ENCODE peak calls at places on chromosomes 3 and 15, in seven cellular contexts. One of them, this sample, is unnamed.
A peak's percentile ranks its signal among the peaks of the same experiment; 100 is the strongest.

GRCh38 chr15:72365844-72366243 is 10.0 kb downstream of the HEXA start:
- DNase-seq in Peyer's patch: no peak
- DNase-seq in immature natural killer cell: peak; percentile 56
- DNase-seq in lower lobe of right lung: no peak
- DNase-seq in Jurkat, Clone E6-1: peak; percentile 99
- DNase-seq in pulmonary artery endothelial cell: no peak
- DNase-seq in NAMALWA: peak; percentile 14
- DNase-seq in this sample: no peak

GRCh38 chr15:48717458-48717857 is 71.9 kb upstream of the FBN1 start:
- DNase-seq in Peyer's patch: no peak
- DNase-seq in immature natural killer cell: no peak
- DNase-seq in lower lobe of right lung: no peak
- DNase-seq in Jurkat, Clone E6-1: no peak
- DNase-seq in pulmonary artery endothelial cell: no peak
- DNase-seq in NAMALWA: no peak
- DNase-seq in this sample: no peak

GRCh38 chr15:92077353-92078080 is 224.0 kb downstream of the SLCO3A1 start:
- DNase-seq in Peyer's patch: peak; percentile 65
- DNase-seq in immature natural killer cell: peak; percentile 40
- DNase-seq in lower lobe of right lung: peak; percentile 70
- DNase-seq in Jurkat, Clone E6-1: peak; percentile 50
- DNase-seq in pulmonary artery endothelial cell: no peak
- DNase-seq in NAMALWA: peak; percentile 75
- DNase-seq in this sample: peak; percentile 77

GRCh38 chr3:196218155-196218712 is 1.9 kb downstream of the SLC51A start:
- DNase-seq in Peyer's patch: no peak
- DNase-seq in immature natural killer cell: no peak
- DNase-seq in lower lobe of right lung: no peak
- DNase-seq in Jurkat, Clone E6-1: no peak
- DNase-seq in pulmonary artery endothelial cell: no peak
- DNase-seq in NAMALWA: no peak
- DNase-seq in this sample: no peak

GRCh38 chr3:105327662-105328337 is 38.9 kb upstream of the ALCAM start:
- DNase-seq in Peyer's patch: no peak
- DNase-seq in immature natural killer cell: no peak
- DNase-seq in lower lobe of right lung: no peak
- DNase-seq in Jurkat, Clone E6-1: no peak
- DNase-seq in pulmonary artery endothelial cell: no peak
- DNase-seq in NAMALWA: no peak
- DNase-seq in this sample: no peak

GRCh38 chr15:88664151-88664778 is 25.4 kb downstream of the ISG20 start:
- DNase-seq in Peyer's patch: no peak
- DNase-seq in immature natural killer cell: peak; percentile 50
- DNase-seq in lower lobe of right lung: no peak
- DNase-seq in Jurkat, Clone E6-1: peak; percentile 30
- DNase-seq in pulmonary artery endothelial cell: no peak
- DNase-seq in NAMALWA: peak; percentile 45
- DNase-seq in this sample: no peak

GRCh38 chr3:127276995-127277394 is 10.9 kb downstream of the PRR20G start:
- DNase-seq in Peyer's patch: no peak
- DNase-seq in immature natural killer cell: no peak
- DNase-seq in lower lobe of right lung: no peak
- DNase-seq in Jurkat, Clone E6-1: no peak
- DNase-seq in pulmonary artery endothelial cell: no peak
- DNase-seq in NAMALWA: no peak
- DNase-seq in this sample: no peak

GRCh38 chr3:30760040-30760439 is 134.4 kb downstream of the GADL1 start:
- DNase-seq in Peyer's patch: no peak
- DNase-seq in immature natural killer cell: no peak
- DNase-seq in lower lobe of right lung: no peak
- DNase-seq in Jurkat, Clone E6-1: no peak
- DNase-seq in pulmonary artery endothelial cell: no peak
- DNase-seq in NAMALWA: no peak
- DNase-seq in this sample: no peak

GRCh38 chr3:98784666-98785600 is 21.8 kb downstream of the ST3GAL6 start:
- DNase-seq in Peyer's patch: no peak
- DNase-seq in immature natural killer cell: no peak
- DNase-seq in lower lobe of right lung: no peak
- DNase-seq in Jurkat, Clone E6-1: no peak
- DNase-seq in pulmonary artery endothelial cell: no peak
- DNase-seq in NAMALWA: no peak
- DNase-seq in this sample: no peak

GRCh38 chr15:94033683-94034020 is 197.7 kb upstream of the MCTP2 start:
- DNase-seq in Peyer's patch: no peak
- DNase-seq in immature natural killer cell: no peak
- DNase-seq in lower lobe of right lung: no peak
- DNase-seq in Jurkat, Clone E6-1: no peak
- DNase-seq in pulmonary artery endothelial cell: no peak
- DNase-seq in NAMALWA: no peak
- DNase-seq in this sample: no peak

GRCh38 chr3:7332696-7333095 is 471.8 kb downstream of the GRM7 start:
- DNase-seq in Peyer's patch: no peak
- DNase-seq in immature natural killer cell: no peak
- DNase-seq in lower lobe of right lung: no peak
- DNase-seq in Jurkat, Clone E6-1: no peak
- DNase-seq in pulmonary artery endothelial cell: no peak
- DNase-seq in NAMALWA: no peak
- DNase-seq in this sample: no peak

GRCh38 chr3:12841085-12841969 is at the start of gene RPL32:
- DNase-seq in Peyer's patch: peak; percentile 88
- DNase-seq in immature natural killer cell: peak; percentile 90
- DNase-seq in lower lobe of right lung: peak; percentile 93
- DNase-seq in Jurkat, Clone E6-1: peak; percentile 96
- DNase-seq in pulmonary artery endothelial cell: peak; percentile 92
- DNase-seq in NAMALWA: peak; percentile 97
- DNase-seq in this sample: peak; percentile 93

GRCh38 chr3:79843180-79843579 is 75.4 kb upstream of the ROBO1 start:
- DNase-seq in Peyer's patch: no peak
- DNase-seq in immature natural killer cell: no peak
- DNase-seq in lower lobe of right lung: no peak
- DNase-seq in Jurkat, Clone E6-1: no peak
- DNase-seq in pulmonary artery endothelial cell: peak; percentile 20
- DNase-seq in NAMALWA: no peak
- DNase-seq in this sample: no peak

GRCh38 chr3:161221881-161222600 is 930 bp downstream of the NMD3 start:
- DNase-seq in Peyer's patch: no peak
- DNase-seq in immature natural killer cell: no peak
- DNase-seq in lower lobe of right lung: peak; percentile 46
- DNase-seq in Jurkat, Clone E6-1: no peak
- DNase-seq in pulmonary artery endothelial cell: no peak
- DNase-seq in NAMALWA: peak; percentile 44
- DNase-seq in this sample: no peak

GRCh38 chr15:63246691-63247464 is 30.5 kb upstream of the APH1B start:
- DNase-seq in Peyer's patch: no peak
- DNase-seq in immature natural killer cell: no peak
- DNase-seq in lower lobe of right lung: no peak
- DNase-seq in Jurkat, Clone E6-1: no peak
- DNase-seq in pulmonary artery endothelial cell: no peak
- DNase-seq in NAMALWA: no peak
- DNase-seq in this sample: no peak

GRCh38 chr3:177746259-177747021 is 549.2 kb upstream of the TBL1XR1 start:
- DNase-seq in Peyer's patch: no peak
- DNase-seq in immature natural killer cell: no peak
- DNase-seq in lower lobe of right lung: no peak
- DNase-seq in Jurkat, Clone E6-1: no peak
- DNase-seq in pulmonary artery endothelial cell: no peak
- DNase-seq in NAMALWA: no peak
- DNase-seq in this sample: no peak

GRCh38 chr3:55333041-55333440 is 154.1 kb downstream of the WNT5A start:
- DNase-seq in Peyer's patch: no peak
- DNase-seq in immature natural killer cell: no peak
- DNase-seq in lower lobe of right lung: no peak
- DNase-seq in Jurkat, Clone E6-1: no peak
- DNase-seq in pulmonary artery endothelial cell: no peak
- DNase-seq in NAMALWA: no peak
- DNase-seq in this sample: no peak

GRCh38 chr15:100090411-100090810 is 251.4 kb downstream of the ADAMTS17 start:
- DNase-seq in Peyer's patch: no peak
- DNase-seq in immature natural killer cell: no peak
- DNase-seq in lower lobe of right lung: no peak
- DNase-seq in Jurkat, Clone E6-1: no peak
- DNase-seq in pulmonary artery endothelial cell: no peak
- DNase-seq in NAMALWA: no peak
- DNase-seq in this sample: no peak

GRCh38 chr3:59563072-59563605 is 513.3 kb upstream of the CFAP20DC start:
- DNase-seq in Peyer's patch: no peak
- DNase-seq in immature natural killer cell: no peak
- DNase-seq in lower lobe of right lung: no peak
- DNase-seq in Jurkat, Clone E6-1: no peak
- DNase-seq in pulmonary artery endothelial cell: no peak
- DNase-seq in NAMALWA: no peak
- DNase-seq in this sample: no peak

GRCh38 chr3:32973982-32974381 is 22.5 kb downstream of the CCR4 start:
- DNase-seq in Peyer's patch: no peak
- DNase-seq in immature natural killer cell: no peak
- DNase-seq in lower lobe of right lung: no peak
- DNase-seq in Jurkat, Clone E6-1: peak; percentile 95
- DNase-seq in pulmonary artery endothelial cell: no peak
- DNase-seq in NAMALWA: no peak
- DNase-seq in this sample: no peak

GRCh38 chr15:29688981-29689723 is 133.1 kb downstream of the TJP1 start:
- DNase-seq in Peyer's patch: no peak
- DNase-seq in immature natural killer cell: no peak
- DNase-seq in lower lobe of right lung: no peak
- DNase-seq in Jurkat, Clone E6-1: no peak
- DNase-seq in pulmonary artery endothelial cell: no peak
- DNase-seq in NAMALWA: no peak
- DNase-seq in this sample: no peak

GRCh38 chr15:53193149-53193548 is 403.0 kb upstream of the ONECUT1 start:
- DNase-seq in Peyer's patch: no peak
- DNase-seq in immature natural killer cell: no peak
- DNase-seq in lower lobe of right lung: no peak
- DNase-seq in Jurkat, Clone E6-1: peak; percentile 15
- DNase-seq in pulmonary artery endothelial cell: no peak
- DNase-seq in NAMALWA: peak; percentile 16
- DNase-seq in this sample: no peak

GRCh38 chr15:37289109-37289765 is 188.9 kb upstream of the MEIS2 start:
- DNase-seq in Peyer's patch: no peak
- DNase-seq in immature natural killer cell: no peak
- DNase-seq in lower lobe of right lung: no peak
- DNase-seq in Jurkat, Clone E6-1: no peak
- DNase-seq in pulmonary artery endothelial cell: no peak
- DNase-seq in NAMALWA: peak; percentile 11
- DNase-seq in this sample: no peak

GRCh38 chr15:94844533-94845390 is 613.4 kb downstream of the MCTP2 start:
- DNase-seq in Peyer's patch: peak; percentile 90
- DNase-seq in immature natural killer cell: peak; percentile 28
- DNase-seq in lower lobe of right lung: peak; percentile 74
- DNase-seq in Jurkat, Clone E6-1: no peak
- DNase-seq in pulmonary artery endothelial cell: peak; percentile 95
- DNase-seq in NAMALWA: no peak
- DNase-seq in this sample: peak; percentile 87

GRCh38 chr15:65400760-65401606 is 21.8 kb downstream of the IGDCC4 start:
- DNase-seq in Peyer's patch: peak; percentile 70
- DNase-seq in immature natural killer cell: peak; percentile 16
- DNase-seq in lower lobe of right lung: peak; percentile 63
- DNase-seq in Jurkat, Clone E6-1: peak; percentile 55
- DNase-seq in pulmonary artery endothelial cell: peak; percentile 22
- DNase-seq in NAMALWA: peak; percentile 81
- DNase-seq in this sample: peak; percentile 77

GRCh38 chr3:187741403-187742350 is 3.6 kb downstream of the BCL6 start:
- DNase-seq in Peyer's patch: peak; percentile 77
- DNase-seq in immature natural killer cell: peak; percentile 69
- DNase-seq in lower lobe of right lung: peak; percentile 87
- DNase-seq in Jurkat, Clone E6-1: peak; percentile 71
- DNase-seq in pulmonary artery endothelial cell: no peak
- DNase-seq in NAMALWA: peak; percentile 93
- DNase-seq in this sample: peak; percentile 89

GRCh38 chr3:187765342-187765741 is 20.1 kb upstream of the BCL6 start:
- DNase-seq in Peyer's patch: no peak
- DNase-seq in immature natural killer cell: no peak
- DNase-seq in lower lobe of right lung: no peak
- DNase-seq in Jurkat, Clone E6-1: no peak
- DNase-seq in pulmonary artery endothelial cell: no peak
- DNase-seq in NAMALWA: no peak
- DNase-seq in this sample: no peak

GRCh38 chr3:125958511-125959316 is 10.3 kb upstream of the ROPN1B start:
- DNase-seq in Peyer's patch: no peak
- DNase-seq in immature natural killer cell: no peak
- DNase-seq in lower lobe of right lung: peak; percentile 43
- DNase-seq in Jurkat, Clone E6-1: no peak
- DNase-seq in pulmonary artery endothelial cell: no peak
- DNase-seq in NAMALWA: no peak
- DNase-seq in this sample: peak; percentile 54

GRCh38 chr15:75640483-75641175 is 605 bp upstream of the IMP3 start:
- DNase-seq in Peyer's patch: no peak
- DNase-seq in immature natural killer cell: peak; percentile 54
- DNase-seq in lower lobe of right lung: peak; percentile 70
- DNase-seq in Jurkat, Clone E6-1: peak; percentile 87
- DNase-seq in pulmonary artery endothelial cell: no peak
- DNase-seq in NAMALWA: peak; percentile 81
- DNase-seq in this sample: peak; percentile 80

GRCh38 chr3:188507244-188507720 is 353.3 kb downstream of the LPP start:
- DNase-seq in Peyer's patch: no peak
- DNase-seq in immature natural killer cell: peak; percentile 6
- DNase-seq in lower lobe of right lung: peak; percentile 44
- DNase-seq in Jurkat, Clone E6-1: no peak
- DNase-seq in pulmonary artery endothelial cell: peak; percentile 47
- DNase-seq in NAMALWA: no peak
- DNase-seq in this sample: peak; percentile 62

GRCh38 chr15:85607842-85608241 is 186.9 kb downstream of the KLHL25 start:
- DNase-seq in Peyer's patch: no peak
- DNase-seq in immature natural killer cell: no peak
- DNase-seq in lower lobe of right lung: no peak
- DNase-seq in Jurkat, Clone E6-1: no peak
- DNase-seq in pulmonary artery endothelial cell: peak; percentile 81
- DNase-seq in NAMALWA: no peak
- DNase-seq in this sample: no peak

GRCh38 chr3:12752803-12753202 is 6.3 kb downstream of the TMEM40 start:
- DNase-seq in Peyer's patch: no peak
- DNase-seq in immature natural killer cell: no peak
- DNase-seq in lower lobe of right lung: no peak
- DNase-seq in Jurkat, Clone E6-1: no peak
- DNase-seq in pulmonary artery endothelial cell: no peak
- DNase-seq in NAMALWA: no peak
- DNase-seq in this sample: no peak

GRCh38 chr3:136789976-136790375 is 28.9 kb upstream of the SLC35G2 start:
- DNase-seq in Peyer's patch: no peak
- DNase-seq in immature natural killer cell: no peak
- DNase-seq in lower lobe of right lung: no peak
- DNase-seq in Jurkat, Clone E6-1: no peak
- DNase-seq in pulmonary artery endothelial cell: no peak
- DNase-seq in NAMALWA: no peak
- DNase-seq in this sample: no peak

GRCh38 chr3:157066335-157067071 is 93.4 kb downstream of the CCNL1 start:
- DNase-seq in Peyer's patch: no peak
- DNase-seq in immature natural killer cell: no peak
- DNase-seq in lower lobe of right lung: no peak
- DNase-seq in Jurkat, Clone E6-1: no peak
- DNase-seq in pulmonary artery endothelial cell: no peak
- DNase-seq in NAMALWA: no peak
- DNase-seq in this sample: no peak

GRCh38 chr15:84981711-84982300 is at the start of gene PDE8A:
- DNase-seq in Peyer's patch: peak; percentile 71
- DNase-seq in immature natural killer cell: peak; percentile 83
- DNase-seq in lower lobe of right lung: peak; percentile 75
- DNase-seq in Jurkat, Clone E6-1: no peak
- DNase-seq in pulmonary artery endothelial cell: no peak
- DNase-seq in NAMALWA: peak; percentile 64
- DNase-seq in this sample: no peak

This sample was measured in upper lobe of right lung.